ENCODE peak calls at places on chromosomes 3 and 15, in six cellular contexts. One of them, this sample, is unnamed.

GRCh38 chr15:99430881-99431401 is 134.8 kb upstream of the MEF2A start:
- DNase-seq in NT2/D1: no peak
- DNase-seq in A172: no peak
- DNase-seq in T-helper 2 cell: no peak
- DNase-seq in glutamatergic neuron: peak
- DNase-seq in fibroblast of the conjunctiva: no peak
- DNase-seq in this sample: no peak

GRCh38 chr15:45121706-45122417 is 7.7 kb downstream of the DUOXA2 start:
- DNase-seq in NT2/D1: no peak
- DNase-seq in A172: peak
- DNase-seq in T-helper 2 cell: no peak
- DNase-seq in glutamatergic neuron: no peak
- DNase-seq in fibroblast of the conjunctiva: peak
- DNase-seq in this sample: no peak

GRCh38 chr3:13791501-13792490 is 88.1 kb downstream of the WNT7A start:
- DNase-seq in NT2/D1: no peak
- DNase-seq in A172: no peak
- DNase-seq in T-helper 2 cell: no peak
- DNase-seq in glutamatergic neuron: no peak
- DNase-seq in fibroblast of the conjunctiva: no peak
- DNase-seq in this sample: no peak

GRCh38 chr15:69236505-69236904 is 62.2 kb upstream of the PAQR5 start:
- DNase-seq in NT2/D1: no peak
- DNase-seq in A172: no peak
- DNase-seq in T-helper 2 cell: no peak
- DNase-seq in glutamatergic neuron: no peak
- DNase-seq in fibroblast of the conjunctiva: no peak
- DNase-seq in this sample: no peak

GRCh38 chr15:39599871-39600270 is 19.0 kb downstream of the THBS1 start:
- DNase-seq in NT2/D1: no peak
- DNase-seq in A172: no peak
- DNase-seq in T-helper 2 cell: no peak
- DNase-seq in glutamatergic neuron: no peak
- DNase-seq in fibroblast of the conjunctiva: no peak
- DNase-seq in this sample: no peak

GRCh38 chr3:32873491-32874130 is 55.8 kb downstream of the TRIM71 start:
- DNase-seq in NT2/D1: no peak
- DNase-seq in A172: no peak
- DNase-seq in T-helper 2 cell: no peak
- DNase-seq in glutamatergic neuron: no peak
- DNase-seq in fibroblast of the conjunctiva: no peak
- DNase-seq in this sample: no peak

GRCh38 chr3:50602675-50603191 is 8.8 kb downstream of the CISH start:
- DNase-seq in NT2/D1: no peak
- DNase-seq in A172: no peak
- DNase-seq in T-helper 2 cell: no peak
- DNase-seq in glutamatergic neuron: no peak
- DNase-seq in fibroblast of the conjunctiva: no peak
- DNase-seq in this sample: no peak

GRCh38 chr3:36943601-36944000 is 1.3 kb downstream of the TRANK1 start:
- DNase-seq in NT2/D1: no peak
- DNase-seq in A172: no peak
- DNase-seq in T-helper 2 cell: no peak
- DNase-seq in glutamatergic neuron: no peak
- DNase-seq in fibroblast of the conjunctiva: no peak
- DNase-seq in this sample: no peak

GRCh38 chr3:55488398-55489055 is 1.4 kb upstream of the WNT5A start:
- DNase-seq in NT2/D1: no peak
- DNase-seq in A172: peak
- DNase-seq in T-helper 2 cell: no peak
- DNase-seq in glutamatergic neuron: no peak
- DNase-seq in fibroblast of the conjunctiva: peak
- DNase-seq in this sample: peak

This sample was measured in GM12864.